ENCODE peak calls at places on chromosomes 11 and 22, in ten cellular contexts. I, P, R, L, E, V, C, B, W and Z are unnamed samples.
A peak's percentile ranks its signal among the peaks of the same experiment; 100 is the strongest.

GRCh38 chr11:2774173-2775082 is 74.6 kb upstream of the KCNQ1OT1 start:
- DNase-seq in I (no peak), P (peak; percentile 24), R (no peak), L (no peak), E (peak; percentile 6), V (no peak), C (no peak), B (no peak), W (no peak), Z (no peak)

GRCh38 chr11:12973529-12974181 is 35.5 kb upstream of the RASSF10 start:
- DNase-seq in I (no peak), P (no peak), R (no peak), L (no peak), E (no peak), V (no peak), C (no peak), B (no peak), W (no peak), Z (no peak)

GRCh38 chr11:116167706-116168458 is 604.9 kb downstream of the BUD13 start:
- DNase-seq in I (no peak), P (no peak), R (no peak), L (no peak), E (no peak), V (peak; percentile 30), C (no peak), B (no peak), W (no peak), Z (no peak)

GRCh38 chr11:120335596-120335927 is 651 bp upstream of the ARHGEF12 start:
- DNase-seq in I (peak; percentile 25), P (no peak), R (peak; percentile 54), L (no peak), E (no peak), V (no peak), C (no peak), B (no peak), W (no peak), Z (no peak)

GRCh38 chr11:102760355-102761035 is 19.9 kb downstream of the MMP10 start:
- DNase-seq in I (peak; percentile 92), P (no peak), R (peak; percentile 96), L (peak; percentile 97), E (no peak), V (no peak), C (no peak), B (no peak), W (peak; percentile 93), Z (peak; percentile 96)

GRCh38 chr22:48884292-48884691 is 943.4 kb downstream of the BRD1 start:
- DNase-seq in I (no peak), P (peak; percentile 28), R (no peak), L (no peak), E (no peak), V (no peak), C (no peak), B (no peak), W (no peak), Z (no peak)

GRCh38 chr22:38038890-38039812 is 18.1 kb upstream of the PICK1 start:
- DNase-seq in I (no peak), P (no peak), R (no peak), L (no peak), E (no peak), V (no peak), C (no peak), B (no peak), W (no peak), Z (no peak)

GRCh38 chr11:104120493-104121200 is 43.3 kb downstream of the PDGFD start:
- DNase-seq in I (no peak), P (no peak), R (no peak), L (no peak), E (no peak), V (no peak), C (no peak), B (no peak), W (no peak), Z (no peak)

GRCh38 chr11:103091441-103091809 is 535 bp downstream of the DCUN1D5 start:
- DNase-seq in I (peak; percentile 39), P (peak; percentile 58), R (peak; percentile 83), L (peak; percentile 64), E (no peak), V (peak; percentile 61), C (peak; percentile 9), B (peak; percentile 20), W (peak; percentile 49), Z (no peak)

GRCh38 chr11:17230867-17231851 is 23.4 kb upstream of the PIK3C2A start:
- DNase-seq in I (no peak), P (no peak), R (no peak), L (no peak), E (no peak), V (no peak), C (no peak), B (no peak), W (no peak), Z (no peak)

GRCh38 chr22:38081941-38082828 is 1.8 kb downstream of the SLC16A8 start:
- DNase-seq in I (no peak), P (no peak), R (no peak), L (no peak), E (no peak), V (no peak), C (no peak), B (peak; percentile 13), W (no peak), Z (no peak)